ENCODE peak calls at places on chromosome 20, in six cellular contexts. One of them, this sample, is unnamed.
A peak's percentile ranks its signal among the peaks of the same experiment; 100 is the strongest.

GRCh38 chr20:25259788-25260254 is 11.9 kb downstream of the PYGB start:
- DNase-seq in endothelial cell of umbilical vein: no peak
- DNase-seq in A549: no peak
- DNase-seq in HepG2: no peak
- DNase-seq in GM12878: no peak
- DNase-seq in K562: no peak
- DNase-seq in this sample: no peak

GRCh38 chr20:36205026-36205425 is 31.3 kb upstream of the AAR2 start:
- DNase-seq in A549: no peak
- DNase-seq in GM12878: no peak
- DNase-seq in HepG2: no peak
- DNase-seq in K562: no peak
- DNase-seq in endothelial cell of umbilical vein: no peak
- DNase-seq in this sample: no peak

GRCh38 chr20:8094415-8094818 is 37.6 kb upstream of the PLCB1 start:
- DNase-seq in K562: no peak
- DNase-seq in HepG2: no peak
- DNase-seq in endothelial cell of umbilical vein: peak; percentile 87
- DNase-seq in GM12878: no peak
- DNase-seq in A549: no peak
- DNase-seq in this sample: no peak

GRCh38 chr20:57072184-57072583 is 194.3 kb downstream of the BMP7 start:
- DNase-seq in HepG2: no peak
- DNase-seq in endothelial cell of umbilical vein: no peak
- DNase-seq in K562: no peak
- DNase-seq in GM12878: no peak
- DNase-seq in A549: no peak
- DNase-seq in this sample: no peak

GRCh38 chr20:17172826-17173420 is 53.9 kb upstream of the PCSK2 start:
- DNase-seq in HepG2: no peak
- DNase-seq in K562: no peak
- DNase-seq in GM12878: no peak
- DNase-seq in A549: no peak
- DNase-seq in endothelial cell of umbilical vein: no peak
- DNase-seq in this sample: no peak

GRCh38 chr20:25227317-25227831 is 20.5 kb upstream of the PYGB start:
- DNase-seq in HepG2: peak; percentile 94
- DNase-seq in endothelial cell of umbilical vein: peak; percentile 47
- DNase-seq in A549: no peak
- DNase-seq in K562: no peak
- DNase-seq in GM12878: no peak
- DNase-seq in this sample: no peak

GRCh38 chr20:46293084-46293483 is 15.2 kb downstream of the CDH22 start:
- DNase-seq in GM12878: no peak
- DNase-seq in HepG2: peak; percentile 51
- DNase-seq in A549: peak; percentile 31
- DNase-seq in K562: peak; percentile 44
- DNase-seq in endothelial cell of umbilical vein: peak; percentile 20
- DNase-seq in this sample: peak; percentile 71

GRCh38 chr20:409697-410559 is 1.8 kb downstream of the RBCK1 start:
- DNase-seq in A549: no peak
- DNase-seq in GM12878: no peak
- DNase-seq in K562: no peak
- DNase-seq in endothelial cell of umbilical vein: no peak
- DNase-seq in HepG2: no peak
- DNase-seq in this sample: no peak

GRCh38 chr20:846894-847278 is 13.4 kb downstream of the FAM110A start:
- DNase-seq in endothelial cell of umbilical vein: no peak
- DNase-seq in GM12878: no peak
- DNase-seq in HepG2: no peak
- DNase-seq in K562: no peak
- DNase-seq in A549: no peak
- DNase-seq in this sample: peak; percentile 82

GRCh38 chr20:37383229-37383989 is 37.5 kb downstream of the SRC start:
- DNase-seq in GM12878: no peak
- DNase-seq in A549: peak; percentile 69
- DNase-seq in endothelial cell of umbilical vein: peak; percentile 66
- DNase-seq in K562: no peak
- DNase-seq in HepG2: no peak
- DNase-seq in this sample: no peak

GRCh38 chr20:36544134-36545018 is 3.1 kb downstream of the MYL9 start:
- DNase-seq in HepG2: no peak
- DNase-seq in GM12878: no peak
- DNase-seq in A549: no peak
- DNase-seq in K562: no peak
- DNase-seq in endothelial cell of umbilical vein: peak; percentile 11
- DNase-seq in this sample: no peak

GRCh38 chr20:60851826-60852704 is 400.0 kb upstream of the CDH4 start:
- DNase-seq in GM12878: no peak
- DNase-seq in K562: peak; percentile 12
- DNase-seq in HepG2: peak; percentile 8
- DNase-seq in A549: no peak
- DNase-seq in endothelial cell of umbilical vein: no peak
- DNase-seq in this sample: peak; percentile 31

GRCh38 chr20:36311854-36312723 is 6.0 kb downstream of the DLGAP4 start:
- DNase-seq in GM12878: no peak
- DNase-seq in K562: no peak
- DNase-seq in endothelial cell of umbilical vein: no peak
- DNase-seq in A549: no peak
- DNase-seq in HepG2: no peak
- DNase-seq in this sample: no peak

GRCh38 chr20:12358006-12358654 is 440.4 kb downstream of the BTBD3 start:
- DNase-seq in GM12878: no peak
- DNase-seq in HepG2: no peak
- DNase-seq in endothelial cell of umbilical vein: no peak
- DNase-seq in K562: no peak
- DNase-seq in A549: no peak
- DNase-seq in this sample: peak; percentile 31

GRCh38 chr20:37513764-37514359 is 7.2 kb upstream of the NNAT start:
- DNase-seq in HepG2: no peak
- DNase-seq in A549: no peak
- DNase-seq in GM12878: no peak
- DNase-seq in K562: no peak
- DNase-seq in endothelial cell of umbilical vein: no peak
- DNase-seq in this sample: no peak

DNA sequence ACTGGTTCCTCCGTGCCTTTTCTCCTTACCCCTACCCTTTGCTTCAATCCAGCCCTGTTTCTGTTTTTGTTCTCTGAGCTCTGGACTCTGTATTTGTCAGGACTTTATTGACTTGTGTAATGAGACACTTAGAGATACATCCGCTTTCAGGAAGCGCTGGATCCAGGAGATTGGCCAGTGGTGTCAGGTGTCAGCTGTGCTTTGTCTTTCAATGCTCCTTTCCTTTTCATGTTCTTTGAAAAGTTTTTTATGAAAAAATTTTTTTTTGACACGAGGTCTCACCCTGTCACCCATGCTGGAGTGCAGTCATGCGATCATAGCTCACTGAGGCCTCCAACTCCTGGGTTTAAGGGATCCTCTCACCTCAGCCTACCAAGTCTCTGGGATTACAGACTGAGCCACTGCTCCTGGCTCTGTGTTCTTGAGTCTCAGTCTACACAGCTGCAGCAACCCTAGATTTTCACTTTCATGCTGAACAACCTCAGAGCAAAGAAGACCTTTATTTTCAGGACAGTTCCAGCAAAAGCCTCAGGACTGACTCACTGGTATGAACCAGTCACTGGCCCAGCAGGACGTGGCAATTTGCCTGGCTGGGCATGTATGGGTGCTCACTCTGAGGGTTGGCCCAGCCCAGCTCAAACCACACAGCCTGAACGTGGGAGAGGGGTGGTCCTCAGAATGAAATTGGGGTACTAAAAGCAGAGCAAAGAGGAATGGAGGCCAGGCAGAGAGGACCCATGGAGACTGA is 108.5 kb downstream of the DHX35 start:
- DNase-seq in GM12878: no peak
- DNase-seq in A549: no peak
- DNase-seq in HepG2: peak; percentile 71
- DNase-seq in endothelial cell of umbilical vein: peak; percentile 25
- DNase-seq in K562: no peak
- DNase-seq in this sample: no peak
- TF ChIP-seq MAX in GM12878: no peak
- TF ChIP-seq MAX in A549: no peak
- TF ChIP-seq MAX in HepG2: no peak
- TF ChIP-seq MAX in endothelial cell of umbilical vein: no peak
- TF ChIP-seq MAX in K562: no peak
- TF ChIP-seq MAX in this sample: no peak

DNA sequence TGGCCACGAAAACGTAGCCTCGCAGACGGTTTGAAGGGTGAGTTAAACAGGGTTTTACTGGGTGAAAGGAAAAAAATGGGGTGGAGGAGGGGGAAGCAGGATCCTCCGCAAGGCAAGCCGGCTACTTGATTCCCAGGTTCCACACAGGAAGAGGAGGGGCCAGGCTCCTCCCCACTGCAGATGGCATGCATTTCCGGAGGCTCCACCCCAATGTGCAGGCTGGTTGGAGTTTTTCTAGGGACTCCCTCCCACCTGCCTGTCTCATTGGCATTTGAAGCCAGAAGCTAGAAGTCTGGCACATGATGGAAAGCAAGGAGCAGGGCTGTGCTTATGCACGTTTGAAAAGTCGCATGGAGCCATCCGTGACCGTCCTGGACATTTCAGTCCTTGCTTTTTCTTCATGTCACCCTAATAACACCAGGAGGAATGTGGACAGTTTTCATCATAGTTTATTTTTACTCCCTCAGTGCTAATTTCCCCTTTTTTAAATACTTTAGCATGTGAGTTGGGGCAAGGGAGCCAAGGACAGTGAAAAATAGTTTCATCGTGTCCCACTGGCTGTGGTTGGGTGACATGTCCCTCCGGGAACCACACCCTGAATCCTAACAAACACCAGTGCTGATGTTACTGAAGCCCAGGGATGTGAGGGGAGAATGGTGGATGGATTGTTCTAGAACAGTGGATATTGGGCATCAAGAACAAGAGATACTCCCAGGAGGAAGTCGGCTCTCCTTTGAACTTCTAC is 100.0 kb upstream of the INSM1 start:
- DNase-seq in K562: no peak
- DNase-seq in A549: no peak
- DNase-seq in HepG2: no peak
- DNase-seq in GM12878: no peak
- DNase-seq in endothelial cell of umbilical vein: no peak
- DNase-seq in this sample: no peak
- TF ChIP-seq MYC in K562: no peak
- TF ChIP-seq MYC in A549: no peak
- TF ChIP-seq MYC in HepG2: no peak
- TF ChIP-seq MYC in GM12878: no peak
- TF ChIP-seq MYC in endothelial cell of umbilical vein: no peak
- TF ChIP-seq MYC in this sample: no peak

DNA sequence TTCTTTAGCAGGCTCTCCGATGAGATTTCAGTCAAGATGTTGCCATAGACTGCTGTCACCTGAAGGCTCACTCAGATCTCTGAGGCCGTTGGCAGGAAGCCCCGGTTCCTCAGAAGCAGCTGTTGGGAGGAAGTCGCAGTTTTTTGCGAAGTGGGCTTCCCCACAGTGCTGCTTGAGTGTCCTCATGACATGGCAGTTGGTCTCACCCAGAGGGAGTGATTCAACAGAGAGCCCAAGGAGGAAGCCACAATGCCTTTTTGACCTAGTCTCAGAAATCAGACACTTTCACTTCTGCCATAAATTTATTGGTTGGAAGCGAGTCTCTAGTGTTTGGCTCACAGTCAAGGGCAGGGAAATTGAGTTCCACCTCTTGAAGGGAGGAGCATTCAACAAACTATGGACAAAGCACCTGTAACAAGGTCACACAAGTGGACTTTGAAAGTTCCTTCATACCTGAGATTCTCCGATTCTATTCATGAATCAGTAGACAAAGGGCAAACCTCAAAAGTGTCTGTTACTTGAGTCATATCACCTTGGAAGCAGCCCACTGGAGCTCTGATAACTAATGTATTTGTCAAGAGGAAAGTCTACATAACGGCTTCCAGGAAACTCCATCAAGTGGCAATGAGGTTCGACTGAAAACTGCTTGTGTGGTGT is 208.3 kb downstream of the TASP1 start:
- DNase-seq in K562: no peak
- DNase-seq in HepG2: peak; percentile 92
- DNase-seq in A549: no peak
- DNase-seq in endothelial cell of umbilical vein: no peak
- DNase-seq in GM12878: peak; percentile 17
- DNase-seq in this sample: peak; percentile 37
- TF ChIP-seq MAX in K562: no peak
- TF ChIP-seq MAX in HepG2: no peak
- TF ChIP-seq MAX in A549: no peak
- TF ChIP-seq MAX in endothelial cell of umbilical vein: no peak
- TF ChIP-seq MAX in GM12878: no peak
- TF ChIP-seq MAX in this sample: no peak

DNA sequence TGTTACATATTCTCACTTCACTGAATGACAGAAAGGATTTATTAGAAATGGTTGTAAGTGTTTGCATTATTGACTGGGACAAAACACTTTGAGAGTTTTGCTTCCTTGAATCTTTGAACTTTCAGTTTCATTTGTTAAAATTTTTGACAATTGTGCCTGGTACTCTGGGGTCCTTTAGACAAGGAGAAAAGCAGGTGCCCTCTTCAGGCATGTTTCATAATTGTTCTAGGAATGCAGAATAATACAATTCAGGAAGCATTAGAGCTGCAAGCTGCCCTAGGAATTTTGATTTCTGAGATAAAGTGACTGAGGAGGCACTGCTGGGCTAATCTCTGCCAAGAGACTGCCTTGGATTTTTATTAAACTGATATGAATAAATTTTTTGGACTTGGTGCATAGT is 49.7 kb downstream of the TOP1 start:
- DNase-seq in endothelial cell of umbilical vein: peak; percentile 86
- DNase-seq in GM12878: peak; percentile 21
- DNase-seq in HepG2: peak; percentile 77
- DNase-seq in K562: no peak
- DNase-seq in A549: peak; percentile 15
- DNase-seq in this sample: peak; percentile 27
- TF ChIP-seq MYC in endothelial cell of umbilical vein: no peak
- TF ChIP-seq MYC in GM12878: no peak
- TF ChIP-seq MYC in HepG2: no peak
- TF ChIP-seq MYC in K562: no peak
- TF ChIP-seq MYC in A549: no peak
- TF ChIP-seq MYC in this sample: no peak

DNA sequence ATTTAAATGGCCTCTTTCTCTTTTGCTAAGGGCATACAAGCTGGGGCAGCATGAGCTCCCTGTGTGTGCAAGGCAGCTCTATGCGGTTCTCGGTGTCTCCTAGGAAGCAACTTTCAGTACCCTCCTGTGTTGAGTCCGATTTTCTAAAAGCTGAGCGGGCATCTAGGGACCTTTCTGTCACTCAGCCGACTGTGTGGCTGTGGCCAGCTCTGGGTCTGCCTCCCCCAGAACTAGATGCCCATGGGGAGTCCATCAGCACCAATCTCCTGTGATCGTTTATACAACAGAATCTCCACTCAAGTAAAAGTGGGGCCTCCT is 7.5 kb downstream of the NELFCD start:
- DNase-seq in K562: no peak
- DNase-seq in GM12878: no peak
- DNase-seq in A549: no peak
- DNase-seq in endothelial cell of umbilical vein: no peak
- DNase-seq in HepG2: no peak
- DNase-seq in this sample: no peak
- TF ChIP-seq MAX in K562: no peak
- TF ChIP-seq MAX in GM12878: no peak
- TF ChIP-seq MAX in A549: no peak
- TF ChIP-seq MAX in endothelial cell of umbilical vein: no peak
- TF ChIP-seq MAX in HepG2: no peak
- TF ChIP-seq MAX in this sample: no peak